ENCODE peak calls at places on chromosome X, in six cellular contexts. One of them, this sample, is unnamed.

GRCh38 chrX:39212456-39212855 is 411.2 kb downstream of the MID1IP1 start:
- DNase-seq in lower lobe of right lung: no peak
- DNase-seq in pancreas: no peak
- DNase-seq in GM23338: no peak
- DNase-seq in stomach: no peak
- DNase-seq in lung: no peak
- DNase-seq in this sample: no peak

GRCh38 chrX:13059676-13060499 is 15.5 kb upstream of the FAM9C start:
- DNase-seq in GM23338: no peak
- DNase-seq in lung: no peak
- DNase-seq in stomach: no peak
- DNase-seq in pancreas: peak; percentile 27
- DNase-seq in lower lobe of right lung: no peak
- DNase-seq in this sample: no peak

GRCh38 chrX:2690856-2691542 is at the start of gene CD99:
- DNase-seq in stomach: peak; percentile 89
- DNase-seq in lower lobe of right lung: peak; percentile 94
- DNase-seq in lung: peak; percentile 89
- DNase-seq in GM23338: peak; percentile 84
- DNase-seq in pancreas: peak; percentile 88
- DNase-seq in this sample: no peak

GRCh38 chrX:40094041-40094899 is 3.5 kb downstream of the BCOR start:
- DNase-seq in stomach: no peak
- DNase-seq in lower lobe of right lung: peak; percentile 62
- DNase-seq in GM23338: no peak
- DNase-seq in lung: no peak
- DNase-seq in pancreas: no peak
- DNase-seq in this sample: peak; percentile 23

GRCh38 chrX:14095702-14096101 is 66.0 kb upstream of the GEMIN8 start:
- DNase-seq in lung: peak; percentile 41
- DNase-seq in stomach: peak; percentile 28
- DNase-seq in pancreas: peak; percentile 50
- DNase-seq in GM23338: peak; percentile 74
- DNase-seq in lower lobe of right lung: no peak
- DNase-seq in this sample: no peak

GRCh38 chrX:24200133-24200532 is 50.6 kb downstream of the ZFX start:
- DNase-seq in stomach: no peak
- DNase-seq in lower lobe of right lung: no peak
- DNase-seq in lung: no peak
- DNase-seq in pancreas: no peak
- DNase-seq in GM23338: no peak
- DNase-seq in this sample: no peak

GRCh38 chrX:19670854-19671620 is 155.7 kb upstream of the MAP3K15 start:
- DNase-seq in GM23338: peak; percentile 29
- DNase-seq in lower lobe of right lung: no peak
- DNase-seq in lung: no peak
- DNase-seq in pancreas: no peak
- DNase-seq in stomach: no peak
- DNase-seq in this sample: peak; percentile 8

GRCh38 chrX:74423289-74423985 is 2.1 kb downstream of the SLC16A2 start:
- DNase-seq in GM23338: peak; percentile 11
- DNase-seq in stomach: no peak
- DNase-seq in lower lobe of right lung: no peak
- DNase-seq in lung: no peak
- DNase-seq in pancreas: no peak
- DNase-seq in this sample: no peak

GRCh38 chrX:105646592-105647372 is 175.6 kb upstream of the NRK start:
- DNase-seq in GM23338: no peak
- DNase-seq in stomach: no peak
- DNase-seq in lung: no peak
- DNase-seq in pancreas: no peak
- DNase-seq in lower lobe of right lung: no peak
- DNase-seq in this sample: no peak

GRCh38 chrX:42108140-42108503 is 184.8 kb upstream of the CASK start:
- DNase-seq in lower lobe of right lung: no peak
- DNase-seq in stomach: no peak
- DNase-seq in pancreas: no peak
- DNase-seq in lung: no peak
- DNase-seq in GM23338: no peak
- DNase-seq in this sample: no peak

GRCh38 chrX:38052096-38052495 is 45.7 kb downstream of the SYTL5 start:
- DNase-seq in lower lobe of right lung: no peak
- DNase-seq in lung: no peak
- DNase-seq in GM23338: no peak
- DNase-seq in pancreas: no peak
- DNase-seq in stomach: no peak
- DNase-seq in this sample: no peak

GRCh38 chrX:24334473-24334872 is 20.6 kb upstream of the SUPT20HL2 start:
- DNase-seq in stomach: no peak
- DNase-seq in pancreas: no peak
- DNase-seq in GM23338: no peak
- DNase-seq in lower lobe of right lung: no peak
- DNase-seq in lung: no peak
- DNase-seq in this sample: no peak

GRCh38 chrX:154967603-154968002 is 54.9 kb downstream of the F8 start:
- DNase-seq in lung: no peak
- DNase-seq in lower lobe of right lung: no peak
- DNase-seq in GM23338: no peak
- DNase-seq in pancreas: no peak
- DNase-seq in stomach: no peak
- DNase-seq in this sample: no peak

GRCh38 chrX:55450259-55450658 is 1.7 kb upstream of the MAGEH1 start:
- DNase-seq in pancreas: no peak
- DNase-seq in GM23338: peak; percentile 23
- DNase-seq in lower lobe of right lung: no peak
- DNase-seq in lung: no peak
- DNase-seq in stomach: no peak
- DNase-seq in this sample: no peak

DNA sequence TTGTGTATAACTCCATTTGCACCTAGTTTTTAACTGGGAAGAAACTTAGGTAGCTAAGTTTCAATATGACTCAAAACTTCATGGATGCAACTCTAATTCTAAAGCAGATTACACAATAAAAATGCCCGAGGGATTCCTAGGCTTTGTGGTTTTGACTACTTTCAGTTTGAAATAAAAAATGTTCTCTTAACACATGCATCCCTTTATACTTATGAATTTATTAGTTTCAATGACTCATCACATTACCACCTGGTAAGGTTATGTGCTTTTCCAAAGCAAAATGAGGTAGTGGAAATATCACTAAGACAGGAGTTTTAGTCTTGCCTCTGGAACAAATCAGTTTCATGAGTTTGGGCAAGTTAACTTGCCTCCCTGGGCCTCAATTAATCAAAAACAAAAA is 125.5 kb downstream of the OPHN1 start:
- DNase-seq in pancreas: no peak
- DNase-seq in GM23338: no peak
- DNase-seq in stomach: no peak
- DNase-seq in lower lobe of right lung: no peak
- DNase-seq in lung: no peak
- DNase-seq in this sample: no peak
- H3K27ac ChIP-seq in pancreas: no peak overlapping the region
- H3K27ac ChIP-seq in GM23338: no peak overlapping the region
- H3K27ac ChIP-seq in stomach: no peak overlapping the region
- H3K27ac ChIP-seq in lower lobe of right lung: no peak overlapping the region
- H3K27ac ChIP-seq in lung: no peak overlapping the region
- H3K27ac ChIP-seq in this sample: no peak overlapping the region

DNA sequence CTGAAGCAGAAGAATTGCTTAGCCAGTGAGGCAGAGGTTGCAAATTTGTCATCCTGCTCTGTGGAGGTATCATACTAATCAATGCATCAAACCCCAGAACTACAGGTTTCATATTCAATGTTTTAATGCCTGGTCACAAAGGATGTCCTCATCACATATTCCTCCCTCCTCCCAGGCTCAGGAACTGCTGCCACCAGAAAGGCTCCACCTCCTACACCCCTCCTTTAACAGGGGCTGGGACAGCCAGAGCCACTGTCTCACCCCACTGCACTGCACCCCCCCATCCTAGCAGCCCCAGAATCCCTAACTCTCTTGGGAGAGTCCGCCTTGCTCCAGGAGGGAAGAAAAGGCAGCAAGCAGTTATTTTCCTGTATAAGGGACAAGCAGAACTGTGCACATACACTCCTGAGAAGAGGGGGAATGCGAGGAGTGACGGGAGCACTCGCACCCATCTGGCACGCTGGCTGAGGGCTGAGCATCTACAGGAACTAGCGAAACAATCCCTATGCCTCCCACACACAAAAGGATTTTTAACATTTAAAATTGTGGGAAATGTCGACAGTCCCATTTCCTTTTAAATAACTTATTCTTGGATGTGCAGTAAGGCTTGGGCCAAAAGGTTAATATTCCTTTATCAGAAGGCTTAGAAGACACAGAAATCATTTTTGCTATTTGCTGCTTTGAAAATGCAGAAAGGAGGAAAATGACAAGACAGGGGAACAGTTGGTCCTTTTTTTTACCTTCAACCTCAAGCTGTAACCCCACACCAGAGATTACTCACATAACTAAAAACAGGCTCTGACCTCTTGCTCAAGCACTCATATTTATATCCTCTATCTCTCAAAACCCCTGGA is 27.8 kb downstream of the CD99L2 start:
- DNase-seq in pancreas: no peak
- DNase-seq in stomach: no peak
- DNase-seq in lower lobe of right lung: no peak
- DNase-seq in lung: no peak
- DNase-seq in GM23338: no peak
- DNase-seq in this sample: no peak
- H3K27ac ChIP-seq in pancreas: no peak overlapping the region
- H3K27ac ChIP-seq in stomach: no peak overlapping the region
- H3K27ac ChIP-seq in lower lobe of right lung: no peak overlapping the region
- H3K27ac ChIP-seq in lung: no peak overlapping the region
- H3K27ac ChIP-seq in GM23338: no peak overlapping the region
- H3K27ac ChIP-seq in this sample: no peak overlapping the region

GRCh38 chrX:48179691-48180090 is 16.9 kb downstream of the SSX5 start:
- DNase-seq in lung: no peak
- DNase-seq in GM23338: no peak
- DNase-seq in lower lobe of right lung: no peak
- DNase-seq in pancreas: no peak
- DNase-seq in stomach: no peak
- DNase-seq in this sample: no peak

GRCh38 chrX:48180811-48181210 is 15.8 kb downstream of the SSX5 start:
- DNase-seq in stomach: no peak
- DNase-seq in pancreas: no peak
- DNase-seq in lung: no peak
- DNase-seq in GM23338: no peak
- DNase-seq in lower lobe of right lung: no peak
- DNase-seq in this sample: no peak
- H3K27ac ChIP-seq in stomach: no peak overlapping the region
- H3K27ac ChIP-seq in pancreas: no peak overlapping the region
- H3K27ac ChIP-seq in lung: no peak overlapping the region
- H3K27ac ChIP-seq in GM23338: no peak overlapping the region
- H3K27ac ChIP-seq in lower lobe of right lung: no peak overlapping the region
- H3K27ac ChIP-seq in this sample: no peak overlapping the region

DNA sequence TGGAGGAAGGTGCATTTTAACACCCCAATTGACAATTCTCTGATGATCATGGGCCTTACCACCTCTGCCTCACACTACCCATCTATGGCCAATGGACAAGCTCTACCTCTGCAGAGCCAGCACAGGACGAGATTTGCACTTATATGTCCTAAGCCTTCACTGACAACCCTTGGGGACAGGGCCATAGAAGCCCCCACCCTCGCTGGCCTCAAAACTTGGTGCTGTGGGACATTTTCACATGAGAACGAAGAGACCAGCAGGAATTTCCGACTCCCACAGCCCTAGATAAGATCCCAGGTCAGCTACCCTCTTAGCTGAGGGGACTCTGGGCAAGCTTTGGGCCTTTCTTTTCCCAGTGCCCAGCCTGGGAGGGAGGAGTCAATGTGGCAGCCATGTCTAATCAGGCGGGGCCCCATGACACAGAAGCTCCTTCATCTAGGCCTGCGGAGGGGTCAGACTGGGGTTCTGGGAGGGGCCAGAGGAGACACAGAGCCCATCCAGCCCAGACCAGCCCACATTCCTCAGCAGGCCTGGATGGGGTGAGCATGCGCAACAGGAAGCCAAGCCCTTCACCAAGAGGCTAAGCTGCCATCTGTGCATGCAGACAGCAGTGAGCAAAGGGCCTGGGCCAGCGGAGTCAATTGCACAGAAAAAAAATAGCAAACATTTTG is 12.1 kb downstream of the PJA1 start:
- DNase-seq in lung: no peak
- DNase-seq in GM23338: peak; percentile 82
- DNase-seq in lower lobe of right lung: no peak
- DNase-seq in stomach: no peak
- DNase-seq in pancreas: no peak
- DNase-seq in this sample: peak; percentile 15
- H3K27ac ChIP-seq in lung: no peak overlapping the region
- H3K27ac ChIP-seq in GM23338: peak overlapping the region; percentile 69
- H3K27ac ChIP-seq in lower lobe of right lung: no peak overlapping the region
- H3K27ac ChIP-seq in stomach: no peak overlapping the region
- H3K27ac ChIP-seq in pancreas: no peak overlapping the region
- H3K27ac ChIP-seq in this sample: peak overlapping the region; percentile 37

DNA sequence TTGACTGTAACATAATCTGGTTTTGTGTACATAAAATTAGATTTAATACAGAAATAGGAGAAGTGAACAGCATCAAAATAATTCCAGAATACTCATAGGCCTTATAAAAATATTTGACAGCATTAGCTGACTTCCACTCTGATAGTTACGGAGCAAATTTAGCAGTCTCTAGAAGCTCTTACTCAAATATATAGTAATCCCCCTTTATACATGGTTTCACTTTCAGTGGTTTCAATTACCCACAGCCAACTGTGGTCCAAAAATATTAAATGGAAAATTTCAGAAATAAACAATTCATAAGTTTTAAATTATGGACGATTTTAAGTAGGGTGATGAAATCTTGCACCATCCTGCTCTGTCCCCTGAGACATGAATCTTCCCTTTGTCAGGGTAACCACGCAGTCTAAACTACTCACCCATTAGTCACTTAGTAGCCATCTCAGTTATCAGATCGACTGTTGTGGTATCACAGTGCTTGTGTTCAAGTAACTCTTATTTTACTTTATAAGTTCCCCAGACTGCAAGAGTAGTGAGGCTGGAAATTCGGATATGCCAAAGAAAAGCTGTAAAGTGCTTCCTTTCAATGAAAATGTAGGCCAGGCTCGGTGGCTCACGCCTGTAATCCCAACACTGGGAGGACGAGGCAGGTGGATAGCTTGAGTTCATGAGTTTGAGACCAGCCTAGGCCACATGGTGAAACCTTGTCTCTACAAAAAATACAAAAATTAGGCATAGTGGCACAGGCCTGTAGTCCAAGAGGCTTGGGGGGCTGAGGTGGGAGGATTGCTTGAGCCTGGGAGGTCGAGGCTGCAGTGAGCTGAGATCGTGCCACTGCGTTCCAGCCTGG is 17.2 kb upstream of the RTL9 start:
- DNase-seq in GM23338: no peak
- DNase-seq in stomach: no peak
- DNase-seq in lung: no peak
- DNase-seq in lower lobe of right lung: no peak
- DNase-seq in pancreas: no peak
- DNase-seq in this sample: no peak
- H3K27ac ChIP-seq in GM23338: no peak overlapping the region
- H3K27ac ChIP-seq in stomach: no peak overlapping the region
- H3K27ac ChIP-seq in lung: no peak overlapping the region
- H3K27ac ChIP-seq in lower lobe of right lung: no peak overlapping the region
- H3K27ac ChIP-seq in pancreas: no peak overlapping the region
- H3K27ac ChIP-seq in this sample: no peak overlapping the region